ENCODE peak calls at places on chromosomes 1 and 21, in ten cellular contexts. S is mammary epithelial cell, I is mesendoderm, W is colonic mucosa, O is SK-N-SH, B is H1, J is endodermal cell, U is fibroblast of lung, T is Karpas-422, A is IMR-90. X is an unnamed sample.

GRCh38 chr21:46480466-46480865 is 21.8 kb downstream of the DIP2A start:
- DNase-seq in S (no peak), I (no peak), W (no peak), O (no peak), B (no peak), J (no peak), U (no peak), T (no peak), A (no peak), X (no peak)

GRCh38 chr21:45383111-45383614 is 21.8 kb upstream of the COL18A1 start:
- DNase-seq in S (no peak), I (no peak), W (no peak), O (no peak), B (no peak), J (peak), U (no peak), T (no peak), A (no peak), X (no peak)

GRCh38 chr1:3032970-3033794 is 11.9 kb downstream of the ACTRT2 start:
- DNase-seq in S (no peak), I (no peak), W (no peak), O (no peak), B (no peak), J (peak), U (no peak), T (no peak), A (no peak), X (no peak)

GRCh38 chr1:53254011-53254640 is 15.8 kb upstream of the MAGOH start:
- DNase-seq in S (no peak), I (no peak), W (no peak), O (no peak), B (no peak), J (no peak), U (peak), T (no peak), A (peak), X (no peak)

GRCh38 chr1:194105381-194105780 is 919.0 kb upstream of the B3GALT2 start:
- DNase-seq in S (no peak), I (no peak), W (no peak), O (no peak), B (no peak), J (no peak), U (no peak), T (no peak), A (no peak), X (no peak)

GRCh38 chr1:46236882-46237281 is 10.7 kb upstream of the RAD54L start:
- DNase-seq in S (no peak), I (no peak), W (no peak), O (no peak), B (no peak), J (no peak), U (no peak), T (no peak), A (no peak), X (no peak)

GRCh38 chr1:18569811-18570545 is 60.7 kb upstream of the PAX7 start:
- DNase-seq in S (no peak), I (no peak), W (no peak), O (peak), B (no peak), J (no peak), U (no peak), T (no peak), A (no peak), X (no peak)

GRCh38 chr1:205321109-205321958 is at the start of gene NUAK2:
- DNase-seq in S (peak), I (peak), W (peak), O (peak), B (peak), J (peak), U (peak), T (peak), A (peak), X (peak)

GRCh38 chr1:52928083-52928404 is 968 bp downstream of the SCP2 start:
- DNase-seq in S (no peak), I (no peak), W (no peak), O (no peak), B (no peak), J (no peak), U (no peak), T (no peak), A (no peak), X (no peak)

GRCh38 chr1:203158423-203158822 is 17.2 kb downstream of the MYBPH start:
- DNase-seq in S (no peak), I (no peak), W (no peak), O (no peak), B (no peak), J (no peak), U (no peak), T (no peak), A (no peak), X (no peak)

GRCh38 chr21:34020005-34020847 is 53.2 kb upstream of the MRPS6 start:
- DNase-seq in S (no peak), I (no peak), W (no peak), O (no peak), B (no peak), J (no peak), U (peak), T (peak), A (no peak), X (no peak)

GRCh38 chr1:230913496-230913895 is 45.2 kb upstream of the C1orf198 start:
- DNase-seq in S (no peak), I (no peak), W (no peak), O (no peak), B (no peak), J (no peak), U (no peak), T (no peak), A (peak), X (no peak)

GRCh38 chr1:79705218-79705617 is 698.7 kb upstream of the ADGRL4 start:
- DNase-seq in S (no peak), I (no peak), W (no peak), O (no peak), B (no peak), J (no peak), U (no peak), T (no peak), A (no peak), X (no peak)

GRCh38 chr1:18263547-18264130 is 156.0 kb downstream of the IGSF21 start:
- DNase-seq in S (no peak), I (no peak), W (no peak), O (no peak), B (no peak), J (no peak), U (no peak), T (no peak), A (no peak), X (no peak)

GRCh38 chr1:185027252-185027882 is 18.0 kb upstream of the RNF2 start:
- DNase-seq in S (no peak), I (no peak), W (no peak), O (no peak), B (no peak), J (no peak), U (no peak), T (no peak), A (no peak), X (no peak)

GRCh38 chr21:45386728-45387371 is 18.1 kb upstream of the COL18A1 start:
- DNase-seq in S (peak), I (no peak), W (no peak), O (peak), B (no peak), J (peak), U (peak), T (no peak), A (peak), X (no peak)

GRCh38 chr1:68293609-68294353 is 61.5 kb upstream of the WLS start:
- DNase-seq in S (no peak), I (peak), W (no peak), O (no peak), B (peak), J (peak), U (peak), T (no peak), A (peak), X (peak)

GRCh38 chr1:94734963-94735899 is 84.9 kb upstream of the SLC44A3 start:
- DNase-seq in S (peak), I (peak), W (peak), O (no peak), B (no peak), J (peak), U (peak), T (no peak), A (peak), X (no peak)
- H3K9ac ChIP-seq in S (peak), I (peak), W (no peak), O (no peak), B (no peak), J (no peak), U (no peak), T (no peak), A (peak), X (no peak)

GRCh38 chr1:236952279-236953003 is 51.8 kb downstream of the MT1HL1 start:
- DNase-seq in S (no peak), I (peak), W (no peak), O (no peak), B (no peak), J (peak), U (no peak), T (no peak), A (no peak), X (peak)
- H3K27ac ChIP-seq in S (no peak), I (no peak), W (no peak), O (no peak), B (no peak), J (no peak), U (no peak), T (no peak), A (no peak), X (no peak)

GRCh38 chr21:44303490-44303981 is 3.7 kb downstream of the PFKL start:
- DNase-seq in S (no peak), I (no peak), W (peak), O (no peak), B (no peak), J (no peak), U (no peak), T (no peak), A (no peak), X (no peak)
- H3K9ac ChIP-seq in S (no peak), I (no peak), W (peak), O (no peak), B (no peak), J (no peak), U (no peak), T (peak), A (no peak), X (no peak)

GRCh38 chr1:16180291-16180824 is 24.5 kb upstream of the EPHA2 start:
- DNase-seq in S (no peak), I (no peak), W (no peak), O (no peak), B (no peak), J (no peak), U (peak), T (no peak), A (peak), X (no peak)

GRCh38 chr1:16183765-16184556 is 28.1 kb upstream of the EPHA2 start:
- DNase-seq in S (no peak), I (no peak), W (no peak), O (no peak), B (no peak), J (no peak), U (no peak), T (no peak), A (no peak), X (no peak)

GRCh38 chr1:16184557-16185303 is 27.7 kb downstream of the ARHGEF19 start:
- DNase-seq in S (peak), I (peak), W (no peak), O (no peak), B (no peak), J (no peak), U (no peak), T (no peak), A (no peak), X (no peak)

GRCh38 chr1:16181887-16182719 is 26.2 kb upstream of the EPHA2 start:
- DNase-seq in S (peak), I (peak), W (peak), O (no peak), B (peak), J (peak), U (peak), T (no peak), A (peak), X (peak)

GRCh38 chr1:16183157-16183556 is 27.3 kb upstream of the EPHA2 start:
- DNase-seq in S (peak), I (no peak), W (no peak), O (no peak), B (no peak), J (no peak), U (peak), T (no peak), A (peak), X (no peak)
- H3K27ac ChIP-seq in S (no peak), I (no peak), W (no peak), O (no peak), B (no peak), J (no peak), U (no peak), T (no peak), A (no peak), X (no peak)

GRCh38 chr1:13732971-13733667 is 33.1 kb downstream of the PRDM2 start:
- DNase-seq in S (no peak), I (no peak), W (no peak), O (no peak), B (no peak), J (no peak), U (no peak), T (no peak), A (no peak), X (no peak)

GRCh38 chr1:13730751-13731482 is 30.9 kb downstream of the PRDM2 start:
- DNase-seq in S (no peak), I (no peak), W (peak), O (no peak), B (no peak), J (no peak), U (peak), T (peak), A (peak), X (no peak)

GRCh38 chr1:13733705-13734104 is 33.7 kb downstream of the PRDM2 start:
- DNase-seq in S (no peak), I (no peak), W (no peak), O (no peak), B (no peak), J (no peak), U (no peak), T (no peak), A (no peak), X (no peak)

GRCh38 chr1:13730301-13730700 is 30.3 kb downstream of the PRDM2 start:
- DNase-seq in S (no peak), I (no peak), W (no peak), O (no peak), B (no peak), J (no peak), U (no peak), T (no peak), A (no peak), X (no peak)

GRCh38 chr1:13731897-13732296 is 31.9 kb downstream of the PRDM2 start:
- DNase-seq in S (no peak), I (no peak), W (no peak), O (no peak), B (no peak), J (no peak), U (no peak), T (no peak), A (no peak), X (no peak)
- H3K9ac ChIP-seq in S (no peak), I (no peak), W (no peak), O (no peak), B (no peak), J (no peak), U (no peak), T (no peak), A (no peak), X (no peak)

GRCh38 chr1:214636436-214636835 is 33.4 kb downstream of the CENPF start:
- DNase-seq in S (no peak), I (no peak), W (no peak), O (no peak), B (no peak), J (no peak), U (no peak), T (no peak), A (no peak), X (no peak)
- H3K27ac ChIP-seq in S (no peak), I (no peak), W (no peak), O (no peak), B (no peak), J (no peak), U (no peak), T (no peak), A (no peak), X (no peak)

DNA sequence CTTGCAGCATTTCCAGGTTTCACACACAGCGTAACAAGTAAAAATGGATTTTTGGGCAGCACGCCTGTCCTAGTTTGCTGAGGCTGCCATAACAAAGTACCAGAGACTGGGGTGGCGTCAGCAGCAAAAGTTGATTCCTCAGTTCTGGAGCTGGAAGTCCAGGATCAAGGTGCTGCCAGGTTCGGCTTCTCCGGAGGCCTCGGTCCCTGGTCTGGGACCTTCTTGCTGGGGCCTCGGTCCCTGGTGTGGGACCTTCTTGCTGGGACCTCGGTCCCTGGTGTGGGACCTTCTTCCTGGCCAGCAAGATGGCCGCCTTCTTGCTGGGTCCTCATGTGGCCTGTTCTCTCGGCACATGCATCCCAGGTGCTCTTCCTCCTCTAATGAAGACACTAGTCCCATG is 104.0 kb downstream of the PDE9A start:
- DNase-seq in S (no peak), I (no peak), W (no peak), O (no peak), B (no peak), J (no peak), U (no peak), T (no peak), A (no peak), X (no peak)
- H3K9ac ChIP-seq in S (no peak), I (no peak), W (no peak), O (no peak), B (no peak), J (no peak), U (no peak), T (no peak), A (no peak), X (no peak)

GRCh38 chr1:213330281-213330680 is 279.2 kb downstream of the RPS6KC1 start:
- DNase-seq in S (no peak), I (no peak), W (no peak), O (no peak), B (no peak), J (no peak), U (no peak), T (no peak), A (no peak), X (no peak)

GRCh38 chr1:213331776-213332175 is 280.7 kb downstream of the RPS6KC1 start:
- DNase-seq in S (no peak), I (no peak), W (no peak), O (no peak), B (no peak), J (no peak), U (no peak), T (no peak), A (no peak), X (no peak)

GRCh38 chr1:213325482-213325881 is 274.4 kb downstream of the RPS6KC1 start:
- DNase-seq in S (no peak), I (peak), W (no peak), O (no peak), B (no peak), J (no peak), U (no peak), T (no peak), A (no peak), X (no peak)

GRCh38 chr1:213327318-213327667 is 276.3 kb downstream of the RPS6KC1 start:
- DNase-seq in S (peak), I (peak), W (no peak), O (no peak), B (no peak), J (no peak), U (peak), T (no peak), A (peak), X (no peak)

GRCh38 chr1:213326666-213327317 is 275.8 kb downstream of the RPS6KC1 start:
- DNase-seq in S (peak), I (no peak), W (no peak), O (no peak), B (no peak), J (no peak), U (peak), T (no peak), A (peak), X (no peak)
- H3K27ac ChIP-seq in S (no peak), I (no peak), W (no peak), O (peak), B (no peak), J (no peak), U (no peak), T (no peak), A (peak), X (no peak)

X was measured in neural progenitor cell.